ENCODE peak calls at places on chromosomes 16 and 17, in eight cellular contexts. F is neural progenitor cell; I is nucleus accumbens; N is A549; W is progenitor cell of endocrine pancreas; B is stimulated activated CD8-positive, alpha-beta memory T cell treated with anti-CD3 and anti-CD28 coated beads, Interleukin-4, amount 100 ng/mL, for 24 hours; L is fibroblast of pulmonary artery; C is CD4-positive, alpha-beta T cell. Y is an unnamed sample.

GRCh38 chr17:7141824-7142223 is 27.2 kb upstream of the ASGR2 start:
- DNase-seq in F (no peak), I (no peak), N (no peak), W (no peak), B (no peak), L (no peak), C (no peak), Y (no peak)

GRCh38 chr16:88703486-88704309 is 2.5 kb downstream of the RNF166 start:
- DNase-seq in F (no peak), I (peak), N (no peak), W (no peak), B (peak), L (no peak), C (peak), Y (no peak)

GRCh38 chr17:1783834-1784611 is 22.2 kb downstream of the SERPINF1 start:
- DNase-seq in F (peak), I (peak), N (peak), W (no peak), B (no peak), L (peak), C (no peak), Y (peak)

GRCh38 chr17:78034429-78035091 is 76.1 kb downstream of the TNRC6C start:
- DNase-seq in F (no peak), I (no peak), N (no peak), W (no peak), B (no peak), L (peak), C (no peak), Y (no peak)

GRCh38 chr17:8143581-8144400 is 8.4 kb downstream of the PER1 start:
- DNase-seq in F (no peak), I (no peak), N (no peak), W (no peak), B (no peak), L (no peak), C (no peak), Y (no peak)

GRCh38 chr17:46163316-46163715 is 29.9 kb downstream of the KANSL1 start:
- DNase-seq in F (no peak), I (no peak), N (no peak), W (no peak), B (no peak), L (no peak), C (no peak), Y (no peak)

GRCh38 chr16:51922476-51922875 is 624.5 kb downstream of the TOX3 start:
- DNase-seq in F (no peak), I (no peak), N (no peak), W (no peak), B (no peak), L (no peak), C (no peak), Y (no peak)

GRCh38 chr17:37790153-37790552 is 45.3 kb upstream of the HNF1B start:
- DNase-seq in F (no peak), I (no peak), N (no peak), W (no peak), B (no peak), L (no peak), C (no peak), Y (no peak)

GRCh38 chr17:7855643-7856080 is 796 bp downstream of the TMEM88 start:
- DNase-seq in F (no peak), I (no peak), N (no peak), W (no peak), B (no peak), L (no peak), C (no peak), Y (no peak)

GRCh38 chr17:81448960-81449359 is 53.7 kb downstream of the BAHCC1 start:
- DNase-seq in F (no peak), I (no peak), N (no peak), W (no peak), B (no peak), L (no peak), C (no peak), Y (no peak)

GRCh38 chr17:33709881-33710280 is 416.8 kb upstream of the ASIC2 start:
- DNase-seq in F (no peak), I (no peak), N (no peak), W (no peak), B (no peak), L (no peak), C (no peak), Y (no peak)

GRCh38 chr16:87945351-87946042 is 5.7 kb upstream of the BANP start:
- DNase-seq in F (peak), I (peak), N (no peak), W (peak), B (no peak), L (peak), C (no peak), Y (no peak)

GRCh38 chr16:67995423-67995822 is 3.9 kb downstream of the DPEP2 start:
- DNase-seq in F (no peak), I (no peak), N (no peak), W (no peak), B (no peak), L (no peak), C (no peak), Y (no peak)

GRCh38 chr16:86901483-86901882 is 323.1 kb downstream of the FOXL1 start:
- DNase-seq in F (no peak), I (no peak), N (peak), W (no peak), B (no peak), L (peak), C (no peak), Y (no peak)

GRCh38 chr17:3978421-3979275 is 14.4 kb upstream of the ATP2A3 start:
- DNase-seq in F (no peak), I (no peak), N (no peak), W (no peak), B (no peak), L (peak), C (no peak), Y (no peak)

GRCh38 chr17:66602659-66603363 is 232.1 kb upstream of the CACNG5 start:
- DNase-seq in F (no peak), I (no peak), N (no peak), W (no peak), B (no peak), L (peak), C (no peak), Y (no peak)

GRCh38 chr16:11580451-11581086 is 6.2 kb downstream of the LITAF start:
- DNase-seq in F (no peak), I (no peak), N (no peak), W (no peak), B (no peak), L (no peak), C (no peak), Y (no peak)

GRCh38 chr16:88936008-88936912 is 40.7 kb downstream of the CBFA2T3 start:
- DNase-seq in F (no peak), I (peak), N (peak), W (no peak), B (no peak), L (no peak), C (peak), Y (no peak)

GRCh38 chr17:41583137-41584127 is 3.3 kb downstream of the KRT14 start:
- DNase-seq in F (no peak), I (no peak), N (no peak), W (no peak), B (no peak), L (no peak), C (no peak), Y (no peak)

Y was measured in GM04504.